ENCODE peak calls at places on chromosomes 4 and X, in eight cellular contexts. V, K, N, Z, B, W, J and A are unnamed samples.

GRCh38 chr4:26288308-26288982 is 32.4 kb upstream of the RBPJ start:
- DNase-seq in V (no peak), K (no peak), N (no peak), Z (no peak), B (no peak), W (no peak), J (peak), A (no peak)

GRCh38 chrX:139828037-139828436 is 104.8 kb downstream of the ATP11C start:
- DNase-seq in V (no peak), K (no peak), N (no peak), Z (no peak), B (no peak), W (no peak), J (no peak), A (no peak)

GRCh38 chr4:1842339-1842895 is 13.5 kb downstream of the LETM1 start:
- DNase-seq in V (no peak), K (no peak), N (no peak), Z (no peak), B (no peak), W (no peak), J (no peak), A (no peak)

GRCh38 chr4:15232725-15233597 is 194.9 kb upstream of the C1QTNF7 start:
- DNase-seq in V (no peak), K (no peak), N (no peak), Z (no peak), B (no peak), W (no peak), J (peak), A (no peak)

GRCh38 chr4:127698789-127699200 is 31.4 kb upstream of the SLC25A31 start:
- DNase-seq in V (no peak), K (no peak), N (no peak), Z (no peak), B (no peak), W (no peak), J (peak), A (no peak)

GRCh38 chr4:81786770-81787169 is 315.1 kb upstream of the RASGEF1B start:
- DNase-seq in V (no peak), K (no peak), N (no peak), Z (no peak), B (no peak), W (no peak), J (no peak), A (no peak)

GRCh38 chr4:152309418-152309817 is 226.5 kb downstream of the FBXW7 start:
- DNase-seq in V (no peak), K (no peak), N (no peak), Z (no peak), B (no peak), W (no peak), J (peak), A (no peak)

GRCh38 chr4:181085584-181085983 is 1157.6 kb upstream of the TENM3 start:
- DNase-seq in V (no peak), K (no peak), N (no peak), Z (no peak), B (no peak), W (no peak), J (no peak), A (no peak)

GRCh38 chrX:104712515-104712914 is 146.5 kb downstream of the IL1RAPL2 start:
- DNase-seq in V (no peak), K (no peak), N (no peak), Z (no peak), B (no peak), W (no peak), J (no peak), A (no peak)

GRCh38 chrX:115560978-115561604 is at the start of gene PLS3:
- DNase-seq in V (no peak), K (no peak), N (peak), Z (no peak), B (peak), W (no peak), J (peak), A (peak)

GRCh38 chrX:41333744-41333993 is 293 bp upstream of the DDX3X start:
- DNase-seq in V (no peak), K (no peak), N (no peak), Z (peak), B (no peak), W (peak), J (peak), A (peak)

GRCh38 chrX:107935200-107935599 is 47.0 kb downstream of the TEX13B start:
- DNase-seq in V (no peak), K (no peak), N (no peak), Z (peak), B (no peak), W (no peak), J (peak), A (no peak)

GRCh38 chr4:2042947-2043395 is 16.2 kb upstream of the NAT8L start:
- DNase-seq in V (no peak), K (no peak), N (no peak), Z (no peak), B (no peak), W (no peak), J (no peak), A (no peak)

GRCh38 chrX:98057176-98057575 is 1173.5 kb downstream of the RPA4 start:
- DNase-seq in V (no peak), K (no peak), N (no peak), Z (no peak), B (no peak), W (no peak), J (no peak), A (no peak)